ENCODE peak calls at places on chromosomes 4 and X, in seven cellular contexts. A is Caki2, U is posterior vena cava, L is A549, P is T-helper 9 cell, M is WERI-Rb-1, N is NCI-H1436 treated with DMSO at 0.1 percent for 48 hours. H is an unnamed sample.

GRCh38 chr4:154877110-154877760 is 96.2 kb downstream of the RBM46 start:
- DNase-seq in A (peak), U (peak), L (peak), P (no peak), M (peak), N (no peak), H (peak)

GRCh38 chrX:119516157-119516702 is 48.0 kb downstream of the SLC25A5 start:
- DNase-seq in A (peak), U (no peak), L (peak), P (no peak), M (peak), N (peak), H (peak)

GRCh38 chr4:165326831-165327210 is 648 bp upstream of the MSMO1 start:
- DNase-seq in A (no peak), U (no peak), L (no peak), P (no peak), M (peak), N (no peak), H (peak)

GRCh38 chr4:138561906-138562305 is 319.8 kb upstream of the SLC7A11 start:
- DNase-seq in A (no peak), U (no peak), L (no peak), P (no peak), M (no peak), N (no peak), H (no peak)

GRCh38 chr4:13289391-13289790 is 194.7 kb downstream of the RAB28 start:
- DNase-seq in A (no peak), U (no peak), L (no peak), P (no peak), M (no peak), N (no peak), H (no peak)

GRCh38 chr4:84379881-84380618 is 119.0 kb downstream of the NKX6-1 start:
- DNase-seq in A (peak), U (no peak), L (peak), P (no peak), M (no peak), N (no peak), H (no peak)

GRCh38 chr4:83905952-83906351 is 370.0 kb downstream of the GPAT3 start:
- DNase-seq in A (no peak), U (no peak), L (peak), P (no peak), M (peak), N (no peak), H (peak)

GRCh38 chrX:104195489-104196084 is 29.3 kb downstream of the FAM199X start:
- DNase-seq in A (peak), U (no peak), L (peak), P (no peak), M (no peak), N (no peak), H (peak)

GRCh38 chr4:92129408-92129994 is 174.3 kb upstream of the GRID2 start:
- DNase-seq in A (no peak), U (peak), L (no peak), P (no peak), M (no peak), N (no peak), H (no peak)

GRCh38 chr4:156228706-156229105 is 275.0 kb upstream of the CTSO start:
- DNase-seq in A (no peak), U (no peak), L (no peak), P (no peak), M (no peak), N (no peak), H (no peak)

GRCh38 chr4:2256781-2257191 is 5.1 kb downstream of the MXD4 start:
- DNase-seq in A (no peak), U (peak), L (no peak), P (no peak), M (no peak), N (no peak), H (no peak)

GRCh38 chr4:112910109-112910736 is 139.2 kb upstream of the ANK2 start:
- DNase-seq in A (no peak), U (no peak), L (no peak), P (no peak), M (no peak), N (no peak), H (peak)

GRCh38 chr4:165378763-165379631 is at the start of gene CPE:
- DNase-seq in A (peak), U (peak), L (peak), P (peak), M (peak), N (peak), H (peak)

GRCh38 chr4:57020467-57021101 is 41.9 kb downstream of the POLR2B start:
- DNase-seq in A (peak), U (no peak), L (peak), P (no peak), M (no peak), N (no peak), H (no peak)

GRCh38 chrX:40415675-40416074 is 165.1 kb upstream of the ATP6AP2 start:
- DNase-seq in A (no peak), U (no peak), L (no peak), P (no peak), M (no peak), N (no peak), H (no peak)

GRCh38 chrX:136694491-136695087 is 46.6 kb downstream of the CD40LG start:
- DNase-seq in A (peak), U (no peak), L (peak), P (no peak), M (no peak), N (peak), H (peak)

H was measured in OCI-M1.